ENCODE peak calls at places on chromosomes 3 and 15, in five cellular contexts. R is fibroblast of lung; J is H7; U is ovary; O is CD4-positive, alpha-beta memory T cell. K is an unnamed sample.

GRCh38 chr3:8713901-8714759 is 19.5 kb upstream of the CAV3 start:
- DNase-seq in R (no peak), J (peak; percentile 81), U (no peak), O (no peak), K (no peak)

GRCh38 chr15:33284336-33284735 is 26.4 kb upstream of the RYR3 start:
- DNase-seq in R (no peak), J (no peak), U (no peak), O (no peak), K (no peak)

GRCh38 chr15:29880341-29880740 is 58.1 kb upstream of the TJP1 start:
- DNase-seq in R (no peak), J (no peak), U (no peak), O (no peak), K (no peak)

GRCh38 chr3:133962879-133963278 is 66.8 kb downstream of the SLCO2A1 start:
- DNase-seq in R (peak; percentile 60), J (no peak), U (no peak), O (no peak), K (no peak)

GRCh38 chr3:98035208-98035607 is at the start of gene GABRR3:
- DNase-seq in R (no peak), J (no peak), U (no peak), O (no peak), K (no peak)

GRCh38 chr3:186099178-186099577 is 9.7 kb downstream of the ETV5 start:
- DNase-seq in R (peak; percentile 70), J (no peak), U (peak; percentile 13), O (no peak), K (peak; percentile 82)

GRCh38 chr3:183359036-183359435 is 69.4 kb downstream of the MCF2L2 start:
- DNase-seq in R (no peak), J (no peak), U (no peak), O (no peak), K (no peak)

GRCh38 chr3:9183011-9183410 is 66.4 kb downstream of the SRGAP3 start:
- DNase-seq in R (no peak), J (no peak), U (no peak), O (no peak), K (no peak)

GRCh38 chr3:12579919-12580318 is 23.0 kb downstream of the MKRN2 start:
- DNase-seq in R (peak; percentile 49), J (no peak), U (no peak), O (no peak), K (no peak)

GRCh38 chr3:195540031-195540430 is 3.1 kb downstream of the PPP1R2 start:
- DNase-seq in R (no peak), J (no peak), U (no peak), O (no peak), K (no peak)

GRCh38 chr3:127467386-127467785 is 123.1 kb downstream of the TPRA1 start:
- DNase-seq in R (no peak), J (peak; percentile 85), U (no peak), O (no peak), K (no peak)

GRCh38 chr3:159159546-159159945 is 357.7 kb downstream of the MFSD1 start:
- DNase-seq in R (no peak), J (no peak), U (no peak), O (no peak), K (no peak)

GRCh38 chr3:3753416-3753815 is 45.8 kb upstream of the LRRN1 start:
- DNase-seq in R (peak; percentile 6), J (no peak), U (no peak), O (no peak), K (no peak)

GRCh38 chr3:98644168-98644567 is 50.8 kb upstream of the CPOX start:
- DNase-seq in R (no peak), J (no peak), U (no peak), O (no peak), K (no peak)

GRCh38 chr3:28923994-28924393 is 356.9 kb upstream of the RBMS3 start:
- DNase-seq in R (no peak), J (no peak), U (no peak), O (no peak), K (no peak)

GRCh38 chr3:171028025-171028778 is 1.7 kb upstream of the SLC2A2 start:
- DNase-seq in R (peak; percentile 98), J (peak; percentile 58), U (peak; percentile 51), O (peak; percentile 32), K (peak; percentile 70)

GRCh38 chr3:13663781-13664535 is 115.0 kb downstream of the FBLN2 start:
- DNase-seq in R (no peak), J (no peak), U (no peak), O (no peak), K (no peak)

GRCh38 chr3:175224051-175224450 is 364.9 kb downstream of the NAALADL2 start:
- DNase-seq in R (no peak), J (no peak), U (no peak), O (no peak), K (no peak)

GRCh38 chr3:98778852-98779379 is 15.8 kb downstream of the ST3GAL6 start:
- DNase-seq in R (peak; percentile 98), J (no peak), U (no peak), O (no peak), K (no peak)

GRCh38 chr15:31051646-31052045 is 49.9 kb downstream of the TRPM1 start:
- DNase-seq in R (no peak), J (no peak), U (no peak), O (no peak), K (no peak)

GRCh38 chr3:45560270-45561020 is 34.1 kb upstream of the LIMD1 start:
- DNase-seq in R (no peak), J (no peak), U (peak; percentile 74), O (no peak), K (peak; percentile 80)

GRCh38 chr3:124588794-124589193 is 141.5 kb upstream of the UMPS start:
- DNase-seq in R (no peak), J (no peak), U (no peak), O (no peak), K (no peak)

GRCh38 chr3:3664916-3665315 is 134.3 kb upstream of the LRRN1 start:
- DNase-seq in R (peak; percentile 92), J (no peak), U (no peak), O (no peak), K (no peak)

GRCh38 chr3:192901435-192901834 is 16.2 kb downstream of the MB21D2 start:
- DNase-seq in R (peak; percentile 99), J (no peak), U (no peak), O (no peak), K (no peak)

GRCh38 chr15:92970656-92971055 is 70.5 kb downstream of the CHD2 start:
- DNase-seq in R (peak; percentile 17), J (no peak), U (no peak), O (no peak), K (no peak)

GRCh38 chr3:190597291-190597690 is 83.4 kb downstream of the IL1RAP start:
- DNase-seq in R (peak; percentile 58), J (no peak), U (no peak), O (no peak), K (no peak)

GRCh38 chr15:36278219-36278618 is 301.2 kb upstream of the CDIN1 start:
- DNase-seq in R (peak; percentile 35), J (no peak), U (no peak), O (no peak), K (no peak)

GRCh38 chr15:32824777-32825176 is 107.0 kb downstream of the GREM1 start:
- DNase-seq in R (peak; percentile 97), J (no peak), U (no peak), O (no peak), K (no peak)

GRCh38 chr3:30613135-30613825 is 6.9 kb downstream of the TGFBR2 start:
- DNase-seq in R (no peak), J (no peak), U (no peak), O (no peak), K (no peak)

GRCh38 chr15:60283936-60284335 is 113.8 kb downstream of the ANXA2 start:
- DNase-seq in R (no peak), J (no peak), U (no peak), O (no peak), K (no peak)

GRCh38 chr3:184685646-184686045 is 26.2 kb downstream of the MAGEF1 start:
- DNase-seq in R (peak; percentile 45), J (peak; percentile 82), U (peak; percentile 28), O (no peak), K (no peak)

GRCh38 chr3:131142580-131142979 is 115.9 kb downstream of the NEK11 start:
- DNase-seq in R (no peak), J (no peak), U (no peak), O (no peak), K (no peak)

GRCh38 chr15:79901958-79902357 is 5.1 kb upstream of the MTHFS start:
- DNase-seq in R (no peak), J (no peak), U (no peak), O (no peak), K (no peak)

GRCh38 chr3:140078940-140079339 is 144.0 kb downstream of the CLSTN2 start:
- DNase-seq in R (peak; percentile 20), J (no peak), U (no peak), O (no peak), K (no peak)
- H3K4me3 ChIP-seq in R (no peak overlapping the region), J (no peak overlapping the region), U (no peak overlapping the region), O (no peak overlapping the region), K (no peak overlapping the region)

GRCh38 chr3:120425877-120426276 is 24.9 kb downstream of the FSTL1 start:
- DNase-seq in R (peak; percentile 96), J (no peak), U (peak; percentile 51), O (no peak), K (peak; percentile 72)

GRCh38 chr3:120427201-120427600 is 23.6 kb downstream of the FSTL1 start:
- DNase-seq in R (no peak), J (no peak), U (no peak), O (no peak), K (no peak)

GRCh38 chr3:120429921-120430361 is 20.9 kb downstream of the FSTL1 start:
- DNase-seq in R (peak; percentile 86), J (no peak), U (no peak), O (no peak), K (no peak)

GRCh38 chr3:120432105-120432860 is 18.5 kb downstream of the FSTL1 start:
- DNase-seq in R (peak; percentile 96), J (peak; percentile 57), U (peak; percentile 28), O (no peak), K (no peak)

GRCh38 chr3:120428904-120429303 is 21.9 kb downstream of the FSTL1 start:
- DNase-seq in R (peak; percentile 81), J (no peak), U (no peak), O (no peak), K (no peak)
- H3K36me3 ChIP-seq in R (peaks cover 5% of the 10 kb centered on the region), J (peaks cover 26% of the 10 kb centered on the region), U (no peaks in the 10 kb centered on the region), O (no peaks in the 10 kb centered on the region), K (peaks cover 3% of the 10 kb centered on the region)

GRCh38 chr3:56782900-56783299 is 18.8 kb downstream of the ARHGEF3 start:
- DNase-seq in R (no peak), J (no peak), U (no peak), O (no peak), K (no peak)
- H3K4me3 ChIP-seq in R (no peak overlapping the region), J (no peak overlapping the region), U (no peak overlapping the region), O (peak overlapping the region; percentile 26), K (no peak overlapping the region)

DNA sequence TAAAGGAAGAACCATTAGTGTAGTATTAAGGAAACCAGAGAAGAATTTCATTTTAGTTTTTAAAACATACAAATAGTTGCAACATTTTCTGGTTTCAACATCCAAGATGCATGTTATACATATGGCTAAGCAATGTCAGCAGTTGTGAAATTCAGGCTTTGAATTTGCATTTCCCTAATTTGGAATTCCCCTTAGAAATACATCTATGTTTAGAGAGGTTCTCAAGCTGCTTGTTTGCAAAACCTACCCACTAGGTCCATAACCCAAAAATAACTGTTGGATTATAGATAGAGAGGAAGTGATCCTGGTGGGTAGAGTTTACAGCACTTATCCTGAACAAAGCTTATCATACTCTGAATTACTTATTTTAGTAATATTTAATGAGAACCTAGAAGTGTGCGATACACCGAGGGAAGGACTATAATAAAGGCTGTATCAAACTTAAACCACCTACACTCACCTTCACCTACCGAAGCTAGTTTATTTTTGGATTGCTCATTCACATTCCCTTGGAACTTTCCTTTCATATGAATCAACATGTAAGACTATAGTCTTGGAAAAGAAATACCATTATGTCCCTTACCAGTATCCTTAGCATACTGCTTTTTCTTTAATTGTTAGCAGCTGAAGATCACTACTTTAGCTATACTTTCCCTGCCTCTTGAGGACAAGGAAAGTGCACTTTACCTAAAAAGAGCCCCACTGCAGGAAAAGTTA is 60.6 kb downstream of the CHAC1 start:
- DNase-seq in R (no peak), J (no peak), U (no peak), O (no peak), K (no peak)
- H3K36me3 ChIP-seq in R (no peaks in the 10 kb centered on the region), J (peaks cover 2% of the 10 kb centered on the region), U (no peaks in the 10 kb centered on the region), O (peaks cover 18% of the 10 kb centered on the region), K (no peaks in the 10 kb centered on the region)

K was measured in aorta.